ENCODE peak calls at places on chromosomes 3 and 15, in five cellular contexts. P is HCT116, Z is GM23338, R is HepG2, V is upper lobe of left lung. N is an unnamed sample.
A peak's percentile ranks its signal among the peaks of the same experiment; 100 is the strongest.

GRCh38 chr3:14803101-14803980 is 15.4 kb upstream of the FGD5 start:
- ATAC-seq in P (peak; percentile 88), Z (peak; percentile 72), R (peak; percentile 79), V (peak; percentile 60), N (peak; percentile 69)

GRCh38 chr3:38038447-38038911 is 529 bp upstream of the DLEC1 start:
- ATAC-seq in P (no peak), Z (no peak), R (no peak), V (no peak), N (no peak)

GRCh38 chr15:71680079-71680461 is 130.3 kb upstream of the NR2E3 start:
- ATAC-seq in P (no peak), Z (peak; percentile 74), R (no peak), V (no peak), N (no peak)

GRCh38 chr3:186044427-186044826 is 64.5 kb downstream of the ETV5 start:
- ATAC-seq in P (no peak), Z (no peak), R (peak; percentile 73), V (no peak), N (no peak)

GRCh38 chr3:30630238-30631030 is 24.0 kb downstream of the TGFBR2 start:
- ATAC-seq in P (no peak), Z (no peak), R (no peak), V (peak; percentile 33), N (no peak)

GRCh38 chr15:75731248-75732100 is 18.8 kb upstream of the CSPG4 start:
- ATAC-seq in P (no peak), Z (peak; percentile 35), R (no peak), V (peak; percentile 51), N (peak; percentile 59)

GRCh38 chr3:99023590-99024192 is 122.2 kb upstream of the DCBLD2 start:
- ATAC-seq in P (peak; percentile 53), Z (no peak), R (no peak), V (peak; percentile 66), N (no peak)

GRCh38 chr3:71581451-71581980 is 2.0 kb downstream of the FOXP1 start:
- ATAC-seq in P (no peak), Z (peak; percentile 39), R (peak; percentile 3), V (peak; percentile 38), N (peak; percentile 2)

GRCh38 chr3:33652736-33653135 is 65.3 kb downstream of the CLASP2 start:
- ATAC-seq in P (no peak), Z (no peak), R (no peak), V (no peak), N (no peak)

GRCh38 chr3:98765721-98766120 is 2.6 kb downstream of the ST3GAL6 start:
- ATAC-seq in P (no peak), Z (no peak), R (no peak), V (no peak), N (no peak)

GRCh38 chr3:180898572-180898971 is 13.9 kb upstream of the FXR1 start:
- ATAC-seq in P (no peak), Z (no peak), R (no peak), V (no peak), N (no peak)

GRCh38 chr15:26722621-26723160 is 50.2 kb downstream of the GABRB3 start:
- ATAC-seq in P (no peak), Z (peak; percentile 42), R (no peak), V (no peak), N (no peak)

GRCh38 chr3:99678023-99678422 is 39.6 kb downstream of the COL8A1 start:
- ATAC-seq in P (no peak), Z (no peak), R (no peak), V (peak; percentile 92), N (peak; percentile 87)

GRCh38 chr3:4517643-4518042 is 24.5 kb downstream of the ITPR1 start:
- ATAC-seq in P (no peak), Z (no peak), R (no peak), V (no peak), N (no peak)

GRCh38 chr3:73270839-73271483 is 209.5 kb downstream of the EBLN2 start:
- ATAC-seq in P (no peak), Z (no peak), R (no peak), V (no peak), N (no peak)

GRCh38 chr3:3366391-3366790 is 186.9 kb upstream of the CRBN start:
- ATAC-seq in P (no peak), Z (no peak), R (no peak), V (peak; percentile 34), N (no peak)

GRCh38 chr3:41115069-41115468 is 84.2 kb upstream of the CTNNB1 start:
- ATAC-seq in P (no peak), Z (no peak), R (peak; percentile 70), V (no peak), N (no peak)

GRCh38 chr15:74233864-74234597 is 2.1 kb upstream of the CCDC33 start:
- ATAC-seq in P (no peak), Z (peak; percentile 11), R (no peak), V (no peak), N (no peak)

GRCh38 chr3:140288575-140288974 is 353.6 kb downstream of the CLSTN2 start:
- ATAC-seq in P (no peak), Z (no peak), R (no peak), V (no peak), N (no peak)

GRCh38 chr15:101479342-101479845 is 10.1 kb downstream of the PCSK6 start:
- ATAC-seq in P (no peak), Z (no peak), R (peak; percentile 20), V (no peak), N (no peak)

GRCh38 chr15:89129123-89129815 is 41.0 kb downstream of the ABHD2 start:
- ATAC-seq in P (peak; percentile 81), Z (peak; percentile 92), R (no peak), V (peak; percentile 47), N (no peak)

GRCh38 chr3:130091958-130092357 is 10.3 kb downstream of the ALG1L2 start:
- ATAC-seq in P (no peak), Z (no peak), R (no peak), V (no peak), N (no peak)

GRCh38 chr3:128933213-128933921 is 53.9 kb downstream of the ACAD9 start:
- ATAC-seq in P (peak; percentile 14), Z (no peak), R (peak; percentile 66), V (no peak), N (no peak)

GRCh38 chr15:72169921-72170611 is 27.5 kb downstream of the GRAMD2A start:
- ATAC-seq in P (peak; percentile 46), Z (no peak), R (no peak), V (no peak), N (no peak)

GRCh38 chr3:58403513-58404109 is 30.0 kb downstream of the PDHB start:
- ATAC-seq in P (no peak), Z (peak; percentile 88), R (no peak), V (no peak), N (no peak)

GRCh38 chr3:94626599-94626998 is 563.7 kb downstream of the NSUN3 start:
- ATAC-seq in P (no peak), Z (peak; percentile 97), R (peak; percentile 47), V (peak; percentile 10), N (no peak)

GRCh38 chr3:69352305-69353087 is 33.4 kb downstream of the FRMD4B start:
- ATAC-seq in P (no peak), Z (no peak), R (no peak), V (peak; percentile 68), N (no peak)

GRCh38 chr15:49270541-49271421 is 100.7 kb downstream of the GALK2 start:
- ATAC-seq in P (no peak), Z (peak; percentile 70), R (no peak), V (peak; percentile 74), N (peak; percentile 60)

GRCh38 chr3:132788299-132788698 is 66.1 kb upstream of the NPHP3 start:
- ATAC-seq in P (no peak), Z (no peak), R (no peak), V (peak; percentile 80), N (peak; percentile 92)

GRCh38 chr3:191330309-191330712 is at the start of gene UTS2B:
- ATAC-seq in P (peak; percentile 33), Z (no peak), R (peak; percentile 14), V (peak; percentile 54), N (no peak)

GRCh38 chr3:14810795-14811661 is 7.7 kb upstream of the FGD5 start:
- ATAC-seq in P (no peak), Z (peak; percentile 71), R (no peak), V (peak; percentile 38), N (no peak)

GRCh38 chr15:50531763-50532162 is 14.7 kb downstream of the USP50 start:
- ATAC-seq in P (no peak), Z (no peak), R (no peak), V (no peak), N (no peak)

GRCh38 chr15:49876401-49877038 is 242.5 kb downstream of the ATP8B4 start:
- ATAC-seq in P (peak; percentile 73), Z (peak; percentile 94), R (peak; percentile 46), V (peak; percentile 36), N (peak; percentile 27)

GRCh38 chr3:155308831-155309230 is 15.3 kb upstream of the STRIT1 start:
- ATAC-seq in P (no peak), Z (no peak), R (no peak), V (no peak), N (no peak)

GRCh38 chr3:141115752-141116541 is 64.8 kb downstream of the SPSB4 start:
- ATAC-seq in P (no peak), Z (no peak), R (no peak), V (peak; percentile 94), N (peak; percentile 94)

GRCh38 chr3:177703788-177704187 is 506.5 kb upstream of the TBL1XR1 start:
- ATAC-seq in P (no peak), Z (no peak), R (no peak), V (no peak), N (no peak)

GRCh38 chr3:50592568-50592967 is 19.0 kb downstream of the CISH start:
- ATAC-seq in P (no peak), Z (no peak), R (no peak), V (peak; percentile 59), N (no peak)

GRCh38 chr3:157129782-157130137 is 30.2 kb downstream of the CCNL1 start:
- ATAC-seq in P (peak; percentile 54), Z (peak; percentile 70), R (peak; percentile 29), V (no peak), N (no peak)
- H3K4me1 ChIP-seq in P (peaks cover 57% of the 10 kb centered on the region), Z (peaks cover 17% of the 10 kb centered on the region), R (peaks cover 95% of the 10 kb centered on the region), V (peaks cover 38% of the 10 kb centered on the region), N (peaks cover 57% of the 10 kb centered on the region)

DNA sequence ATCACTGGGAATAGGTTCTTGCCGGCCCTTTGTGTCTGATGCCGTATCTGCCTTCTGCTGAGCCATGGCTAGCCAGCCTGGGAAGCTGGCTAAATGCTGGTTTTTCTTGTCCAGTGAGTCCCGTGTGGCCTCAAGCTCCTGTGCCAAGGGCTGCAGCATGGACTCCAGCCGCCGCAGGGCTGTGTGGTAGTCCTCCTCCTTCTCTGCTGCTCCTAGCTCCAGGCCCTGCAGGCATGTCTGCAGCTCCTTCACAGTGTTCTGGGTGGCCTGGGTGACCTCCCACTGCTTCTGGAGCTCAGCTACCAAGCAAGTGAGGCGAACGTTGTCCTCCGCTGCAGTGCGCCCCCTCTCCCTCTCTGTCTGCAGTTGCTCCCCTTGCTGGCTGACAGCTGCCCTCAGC is 24.9 kb downstream of the CXCR6 start:
- ATAC-seq in P (no peak), Z (no peak), R (no peak), V (no peak), N (no peak)
- TF ChIP-seq POLR2AphosphoS5 in P (no peak), Z (no peak), R (no peak), V (no peak), N (no peak)

DNA sequence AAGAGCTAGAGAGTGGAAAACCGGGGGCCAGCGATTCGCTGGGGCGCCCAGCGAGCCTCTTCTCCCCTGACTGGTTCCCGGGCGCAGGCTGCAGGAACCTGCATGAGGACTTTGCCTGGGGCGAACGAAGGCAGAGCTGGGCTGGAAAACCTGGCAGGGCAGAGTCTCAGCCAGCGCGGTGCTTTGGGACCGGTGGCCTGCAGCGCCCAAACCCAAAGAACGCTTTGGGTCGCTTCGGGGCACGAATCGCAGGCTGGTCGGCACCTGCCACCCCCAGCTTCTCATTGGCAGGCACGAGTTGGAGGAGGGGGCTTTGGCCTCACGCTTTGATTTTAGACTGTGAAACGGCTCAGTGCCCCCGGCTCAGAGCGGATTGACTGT is 3.0 kb downstream of the ONECUT1 start:
- ATAC-seq in P (no peak), Z (peak; percentile 2), R (peak; percentile 31), V (no peak), N (no peak)
- H3K27ac ChIP-seq in P (no peak overlapping the region), Z (no peak overlapping the region), R (peak overlapping the region; percentile 84), V (no peak overlapping the region), N (no peak overlapping the region)

GRCh38 chr3:170811928-170812591 is 57.9 kb downstream of the RPL22L1 start:
- ATAC-seq in P (peak; percentile 73), Z (peak; percentile 79), R (peak; percentile 85), V (peak; percentile 89), N (peak; percentile 70)
- H3K4me1 ChIP-seq in P (peaks cover 8% of the 10 kb centered on the region), Z (peaks cover 46% of the 10 kb centered on the region), R (peaks cover 6% of the 10 kb centered on the region), V (peaks cover 9% of the 10 kb centered on the region), N (no peaks in the 10 kb centered on the region)

N was measured in gastroesophageal sphincter.